ENCODE peak calls at places on chromosomes 1 and 21, in four cellular contexts. V, F, J and P are unnamed samples.

GRCh38 chr21:37915941-37916794 is at the start of gene KCNJ6:
- DNase-seq in V (peak; percentile 63), F (peak; percentile 25), J (peak; percentile 30), P (peak; percentile 53)

GRCh38 chr1:48777219-48777895 is 666 bp upstream of the BEND5 start:
- DNase-seq in V (no peak), F (no peak), J (peak; percentile 30), P (no peak)

GRCh38 chr1:239253032-239253431 is 133.3 kb upstream of the CHRM3 start:
- DNase-seq in V (no peak), F (no peak), J (no peak), P (no peak)

GRCh38 chr1:191757003-191757402 is 401.3 kb upstream of the RGS18 start:
- DNase-seq in V (no peak), F (no peak), J (no peak), P (no peak)

GRCh38 chr1:162150112-162150511 is 80.6 kb downstream of the NOS1AP start:
- DNase-seq in V (no peak), F (no peak), J (no peak), P (no peak)

GRCh38 chr1:5667513-5668325 is 324.5 kb downstream of the NPHP4 start:
- DNase-seq in V (no peak), F (no peak), J (no peak), P (no peak)

GRCh38 chr1:10866314-10867091 is 70.1 kb upstream of the CASZ1 start:
- DNase-seq in V (no peak), F (no peak), J (no peak), P (no peak)

GRCh38 chr1:45989249-45989648 is 143.2 kb downstream of the PIK3R3 start:
- DNase-seq in V (no peak), F (no peak), J (no peak), P (no peak)

GRCh38 chr1:158112994-158113758 is 67.5 kb upstream of the CD1D start:
- DNase-seq in V (no peak), F (no peak), J (peak; percentile 18), P (peak; percentile 10)

GRCh38 chr1:101236546-101237228 is at the start of gene S1PR1:
- DNase-seq in V (peak; percentile 85), F (peak; percentile 49), J (peak; percentile 18), P (peak; percentile 73)

GRCh38 chr1:42730988-42731387 is 9.0 kb downstream of the CLDN19 start:
- DNase-seq in V (no peak), F (peak; percentile 11), J (no peak), P (no peak)

GRCh38 chr1:225881081-225882007 is 836 bp downstream of the TMEM63A start:
- DNase-seq in V (peak; percentile 82), F (no peak), J (peak; percentile 72), P (peak; percentile 48)

GRCh38 chr1:230215049-230215448 is 148.0 kb downstream of the GALNT2 start:
- DNase-seq in V (no peak), F (peak; percentile 90), J (peak; percentile 65), P (peak; percentile 43)

GRCh38 chr1:46594068-46594467 is 10.0 kb downstream of the MKNK1 start:
- DNase-seq in V (no peak), F (no peak), J (no peak), P (no peak)

GRCh38 chr1:109878531-109878930 is 32.1 kb upstream of the CSF1 start:
- DNase-seq in V (no peak), F (no peak), J (no peak), P (no peak)

GRCh38 chr1:109875874-109876273 is 34.8 kb upstream of the CSF1 start:
- DNase-seq in V (no peak), F (no peak), J (no peak), P (no peak)

GRCh38 chr1:109877776-109878175 is 32.9 kb upstream of the CSF1 start:
- DNase-seq in V (no peak), F (no peak), J (no peak), P (no peak)

GRCh38 chr1:109876617-109877319 is 33.9 kb upstream of the CSF1 start:
- DNase-seq in V (no peak), F (peak; percentile 64), J (no peak), P (peak; percentile 94)

GRCh38 chr1:109877320-109877771 is 33.3 kb upstream of the CSF1 start:
- DNase-seq in V (peak; percentile 72), F (peak; percentile 96), J (peak; percentile 42), P (peak; percentile 98)
- H3K4me3 ChIP-seq in V (peak overlapping the region; percentile 4), F (peak overlapping the region; percentile 28), J (no peak overlapping the region), P (peak overlapping the region; percentile 33)

GRCh38 chr1:229023651-229024295 is 247.1 kb upstream of the RAB4A start:
- DNase-seq in V (peak; percentile 66), F (no peak), J (no peak), P (no peak)

GRCh38 chr1:229022595-229023350 is 248.1 kb upstream of the RAB4A start:
- DNase-seq in V (no peak), F (no peak), J (no peak), P (no peak)

GRCh38 chr1:229027158-229027557 is 243.8 kb upstream of the RAB4A start:
- DNase-seq in V (no peak), F (no peak), J (no peak), P (no peak)

GRCh38 chr1:229025576-229025975 is 245.3 kb upstream of the RAB4A start:
- DNase-seq in V (no peak), F (no peak), J (no peak), P (no peak)

GRCh38 chr1:229024528-229025119 is 246.3 kb upstream of the RAB4A start:
- DNase-seq in V (no peak), F (peak; percentile 79), J (no peak), P (peak; percentile 84)
- TF ChIP-seq CTCF in V (no peak), F (no peak), J (no peak), P (peak; percentile 21)

DNA sequence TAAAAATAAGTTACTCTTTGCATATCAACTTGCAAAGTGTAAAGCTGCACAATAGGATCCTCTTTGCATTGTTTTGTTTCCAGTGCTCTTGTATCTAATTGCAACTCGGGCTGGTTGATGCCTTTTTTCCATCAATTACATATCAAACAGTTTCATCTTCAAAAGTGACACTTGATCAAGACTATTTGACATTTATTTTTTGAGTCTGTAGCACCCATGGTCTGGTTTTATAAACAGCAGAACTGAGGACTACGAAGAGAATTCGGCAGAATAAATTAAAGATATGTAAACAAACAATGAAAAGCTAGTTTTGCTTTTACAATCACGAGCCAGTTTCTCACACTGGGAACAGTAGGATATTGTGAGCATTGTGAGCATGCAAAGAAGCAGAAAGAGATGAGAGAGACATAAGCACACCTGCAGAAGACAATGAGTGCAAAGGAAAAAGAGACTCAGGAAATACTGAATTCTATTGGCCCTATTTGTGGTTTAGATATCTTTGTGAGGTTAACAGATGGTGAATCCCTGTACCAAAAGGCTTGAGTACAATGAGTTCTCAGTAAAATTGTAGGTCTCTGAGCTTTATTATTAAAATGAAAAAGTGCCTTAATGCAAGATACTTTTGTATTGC is 45.4 kb downstream of the RPL5 start:
- DNase-seq in V (no peak), F (no peak), J (no peak), P (no peak)
- H3K4me3 ChIP-seq in V (no peak overlapping the region), F (no peak overlapping the region), J (no peak overlapping the region), P (no peak overlapping the region)

GRCh38 chr1:12196641-12197482 is 30.1 kb downstream of the TNFRSF1B start:
- DNase-seq in V (peak; percentile 82), F (no peak), J (no peak), P (no peak)
- TF ChIP-seq CTCF in V (peak; percentile 33), F (no peak), J (no peak), P (no peak)

DNA sequence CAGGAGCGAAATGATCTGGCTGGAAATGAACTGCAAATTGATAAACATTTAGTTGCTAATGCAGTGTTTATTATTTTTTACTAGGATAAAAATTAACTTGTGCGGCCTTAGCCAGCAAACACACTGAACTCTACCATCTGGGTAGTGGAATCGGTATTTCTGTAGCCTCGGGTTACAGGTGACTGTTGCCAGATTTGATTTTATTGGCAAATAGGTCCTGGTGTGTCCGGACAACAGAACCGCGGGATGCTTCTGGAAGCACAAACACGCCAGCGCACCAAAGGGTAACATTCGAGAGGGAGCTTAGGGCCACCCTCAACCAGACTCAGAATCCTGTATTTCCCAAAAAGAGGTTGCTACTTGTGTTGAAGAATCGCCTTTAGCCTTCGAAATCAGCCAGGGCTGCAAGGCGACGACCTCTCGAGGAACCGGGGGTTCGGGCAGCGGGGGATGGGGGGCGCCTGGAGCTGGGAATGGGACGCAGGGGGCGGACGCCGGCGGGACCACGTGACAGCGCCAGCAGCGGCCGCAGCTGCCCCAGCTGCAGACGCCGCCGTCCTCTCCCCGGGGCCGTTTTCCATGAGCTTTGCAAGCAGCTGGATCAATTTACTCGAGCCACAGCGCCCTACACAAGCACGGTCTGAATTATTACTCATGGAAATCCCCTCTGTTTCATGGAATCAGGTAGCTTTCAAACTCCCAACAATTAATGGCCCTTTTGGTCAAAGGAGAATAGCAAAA is 158.8 kb downstream of the TOMM20 start:
- DNase-seq in V (peak; percentile 68), F (peak; percentile 59), J (peak; percentile 76), P (peak; percentile 84)
- H3K4me3 ChIP-seq in V (peak overlapping the region; percentile 35), F (peak overlapping the region; percentile 14), J (no peak overlapping the region), P (peak overlapping the region; percentile 52)

GRCh38 chr1:8860738-8861516 is 17.6 kb downstream of the ENO1 start:
- DNase-seq in V (no peak), F (no peak), J (no peak), P (no peak)

GRCh38 chr1:8863712-8864324 is 14.7 kb downstream of the ENO1 start:
- DNase-seq in V (no peak), F (no peak), J (no peak), P (no peak)

GRCh38 chr1:8864713-8865397 is 13.6 kb downstream of the ENO1 start:
- DNase-seq in V (no peak), F (no peak), J (no peak), P (no peak)

GRCh38 chr1:8863138-8863537 is 15.3 kb downstream of the ENO1 start:
- DNase-seq in V (no peak), F (no peak), J (no peak), P (no peak)

DNA sequence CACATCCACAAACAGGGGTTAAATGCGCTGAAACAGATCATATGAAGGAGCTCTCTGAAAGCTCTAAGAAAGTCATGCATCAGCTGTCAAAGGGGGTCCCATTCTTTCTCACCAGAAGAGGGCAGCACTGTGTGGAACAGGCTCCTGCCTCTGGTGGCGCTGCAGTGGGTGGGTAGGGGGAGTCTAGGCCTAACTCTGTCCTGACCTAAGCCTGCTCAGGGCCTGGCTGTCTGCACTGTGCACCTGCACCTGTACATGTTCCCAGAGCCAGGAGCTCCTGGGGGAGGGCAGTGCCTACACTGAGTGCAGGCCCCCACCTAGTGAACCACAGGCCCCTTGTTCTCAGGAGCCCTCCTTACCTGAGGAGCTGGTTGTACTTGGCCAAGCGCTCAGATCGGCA is 16.0 kb downstream of the ENO1 start:
- DNase-seq in V (no peak), F (no peak), J (no peak), P (no peak)
- TF ChIP-seq CTCF in V (peak; percentile 52), F (peak; percentile 69), J (peak; percentile 19), P (peak; percentile 62)

DNA sequence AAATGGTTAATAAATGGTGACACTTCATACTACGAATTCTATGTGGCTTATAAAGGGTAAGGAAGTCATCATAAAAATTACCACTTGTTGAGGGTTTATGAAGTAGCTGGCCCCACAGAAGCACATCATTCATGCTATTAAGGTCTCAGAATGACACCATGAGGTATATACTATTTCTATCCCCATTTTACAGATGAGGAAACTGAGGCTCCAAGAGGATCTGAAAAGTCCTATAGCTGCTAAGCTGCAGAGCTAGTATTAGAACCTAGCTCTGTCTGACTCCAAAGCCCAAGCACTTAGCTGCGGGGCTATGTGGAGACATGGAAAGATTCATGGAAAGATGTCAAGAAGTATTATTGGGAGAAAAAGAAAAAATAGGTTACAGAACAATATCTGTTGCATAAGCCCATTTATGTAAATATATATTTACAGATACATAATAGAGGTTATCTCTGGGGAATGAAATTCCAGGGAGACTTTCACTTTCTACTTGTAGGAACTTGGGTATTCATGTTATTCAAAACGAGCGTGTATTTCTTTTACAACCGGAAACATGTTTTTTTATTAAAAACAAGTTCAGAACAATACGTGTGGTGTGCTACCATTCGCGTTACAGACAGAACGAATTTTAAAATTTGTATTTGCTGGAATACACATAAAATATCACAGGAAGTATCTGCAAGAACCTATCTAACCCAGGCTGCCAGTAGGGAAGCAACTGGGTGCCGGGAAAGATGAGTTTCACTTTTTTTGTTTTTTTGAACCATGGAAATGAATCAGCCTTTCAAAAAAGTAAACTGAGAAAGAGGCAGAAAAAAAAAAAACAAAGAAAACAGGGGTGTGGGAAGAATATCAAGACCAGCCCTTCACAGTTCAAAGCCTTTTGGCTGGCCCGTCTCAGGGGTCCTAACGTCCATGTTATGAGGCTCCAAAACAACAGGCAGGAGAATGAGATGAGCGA is 13.4 kb downstream of the SPOCD1 start:
- DNase-seq in V (no peak), F (peak; percentile 50), J (no peak), P (peak; percentile 39)
- H3K4me3 ChIP-seq in V (peak overlapping the region; percentile 41), F (no peak overlapping the region), J (no peak overlapping the region), P (peak overlapping the region; percentile 43)